ENCODE peak calls at places on chromosomes 13 and 19, in six cellular contexts. One of them, this sample, is unnamed.

GRCh38 chr13:28792992-28793391 is 27.1 kb upstream of the MTUS2 start:
- DNase-seq in neuronal stem cell: no peak
- DNase-seq in aorta: no peak
- DNase-seq in body of pancreas: no peak
- DNase-seq in heart left ventricle: no peak
- DNase-seq in A549: no peak
- DNase-seq in this sample: no peak

GRCh38 chr19:55391702-55392615 is 6.2 kb downstream of the RPL28 start:
- DNase-seq in aorta: no peak
- DNase-seq in A549: no peak
- DNase-seq in heart left ventricle: no peak
- DNase-seq in body of pancreas: no peak
- DNase-seq in neuronal stem cell: no peak
- DNase-seq in this sample: no peak

GRCh38 chr13:113897966-113898365 is 34.1 kb upstream of the GAS6 start:
- DNase-seq in neuronal stem cell: no peak
- DNase-seq in A549: no peak
- DNase-seq in heart left ventricle: no peak
- DNase-seq in aorta: no peak
- DNase-seq in body of pancreas: no peak
- DNase-seq in this sample: no peak

GRCh38 chr13:72565893-72566292 is 161.5 kb downstream of the MZT1 start:
- DNase-seq in body of pancreas: no peak
- DNase-seq in neuronal stem cell: peak; percentile 5
- DNase-seq in heart left ventricle: no peak
- DNase-seq in aorta: no peak
- DNase-seq in A549: peak; percentile 4
- DNase-seq in this sample: no peak

GRCh38 chr19:45499196-45500180 is 1.2 kb downstream of the PPM1N start:
- DNase-seq in aorta: peak; percentile 71
- DNase-seq in A549: peak; percentile 67
- DNase-seq in heart left ventricle: no peak
- DNase-seq in neuronal stem cell: peak; percentile 59
- DNase-seq in body of pancreas: no peak
- DNase-seq in this sample: peak; percentile 85

GRCh38 chr19:45469132-45469834 is 1.5 kb downstream of the FOSB start:
- DNase-seq in A549: peak; percentile 94
- DNase-seq in aorta: peak; percentile 95
- DNase-seq in body of pancreas: peak; percentile 94
- DNase-seq in neuronal stem cell: peak; percentile 95
- DNase-seq in heart left ventricle: peak; percentile 94
- DNase-seq in this sample: peak; percentile 97

GRCh38 chr13:66492479-66492878 is 737.7 kb downstream of the PCDH9 start:
- DNase-seq in neuronal stem cell: no peak
- DNase-seq in A549: peak; percentile 36
- DNase-seq in aorta: no peak
- DNase-seq in heart left ventricle: no peak
- DNase-seq in body of pancreas: no peak
- DNase-seq in this sample: no peak

GRCh38 chr19:14006085-14006765 is at the start of gene RFX1:
- DNase-seq in A549: peak; percentile 99
- DNase-seq in aorta: peak; percentile 100
- DNase-seq in neuronal stem cell: peak; percentile 99
- DNase-seq in heart left ventricle: peak; percentile 100
- DNase-seq in body of pancreas: peak; percentile 100
- DNase-seq in this sample: peak; percentile 100

GRCh38 chr13:104473936-104474335 is 1407.7 kb upstream of the SLC10A2 start:
- DNase-seq in heart left ventricle: no peak
- DNase-seq in body of pancreas: no peak
- DNase-seq in A549: no peak
- DNase-seq in aorta: no peak
- DNase-seq in neuronal stem cell: no peak
- DNase-seq in this sample: no peak

GRCh38 chr13:21033224-21033855 is 28.0 kb downstream of the LATS2 start:
- DNase-seq in aorta: no peak
- DNase-seq in A549: no peak
- DNase-seq in heart left ventricle: peak; percentile 51
- DNase-seq in neuronal stem cell: no peak
- DNase-seq in body of pancreas: peak; percentile 52
- DNase-seq in this sample: no peak

GRCh38 chr13:31172001-31172400 is 10.3 kb upstream of the HSPH1 start:
- DNase-seq in heart left ventricle: no peak
- DNase-seq in neuronal stem cell: no peak
- DNase-seq in body of pancreas: no peak
- DNase-seq in A549: peak; percentile 15
- DNase-seq in aorta: no peak
- DNase-seq in this sample: no peak

DNA sequence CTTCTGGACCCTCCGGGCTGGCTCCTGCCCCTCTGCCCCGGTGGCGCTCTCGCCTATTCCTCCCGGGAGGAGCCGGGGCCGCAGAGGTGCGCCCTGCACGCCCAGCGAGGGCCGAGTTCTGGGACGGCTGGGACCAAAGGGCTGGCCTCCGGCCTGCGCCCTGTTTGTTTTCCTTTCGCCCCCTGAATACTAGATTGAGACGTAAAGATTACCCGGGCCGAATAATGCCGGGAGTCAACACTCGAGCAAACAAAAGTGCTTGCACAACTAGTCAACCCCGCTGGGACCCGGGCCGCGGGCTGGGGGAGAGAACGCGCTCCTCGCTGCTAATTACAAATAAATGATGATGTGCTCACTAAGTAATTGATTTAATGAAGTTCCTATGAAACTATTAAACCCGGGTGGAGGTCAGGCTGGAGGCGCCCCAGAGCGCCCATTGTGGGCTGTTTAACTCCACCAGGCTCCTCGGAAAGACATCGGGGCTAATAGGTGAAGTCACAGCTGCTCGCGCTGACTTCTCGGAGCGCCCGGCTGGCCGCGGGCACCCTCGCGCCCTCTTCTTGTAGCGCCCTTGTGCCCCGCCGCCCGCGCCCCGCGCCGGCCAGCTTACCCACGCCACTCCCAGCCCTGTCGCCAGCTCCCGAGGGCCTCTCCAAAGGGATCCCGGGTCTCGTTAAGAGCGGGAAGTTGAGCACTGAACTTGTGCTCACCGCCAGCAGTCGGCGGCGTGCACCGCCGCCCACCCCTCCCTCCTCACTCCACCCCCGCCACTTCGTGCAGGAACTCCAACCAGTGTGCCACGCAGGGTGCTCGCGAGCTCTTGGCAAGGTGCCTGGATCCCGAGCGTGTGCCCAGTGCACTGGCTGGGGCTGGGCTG is 14.9 kb downstream of the ZIC5 start:
- DNase-seq in aorta: no peak
- DNase-seq in A549: no peak
- DNase-seq in heart left ventricle: no peak
- DNase-seq in neuronal stem cell: no peak
- DNase-seq in body of pancreas: no peak
- DNase-seq in this sample: no peak
- H3K4me3 ChIP-seq in aorta: no peak overlapping the region
- H3K4me3 ChIP-seq in A549: no peak overlapping the region
- H3K4me3 ChIP-seq in heart left ventricle: peak overlapping the region; percentile 32
- H3K4me3 ChIP-seq in neuronal stem cell: peak overlapping the region; percentile 66
- H3K4me3 ChIP-seq in body of pancreas: no peak overlapping the region
- H3K4me3 ChIP-seq in this sample: no peak overlapping the region

GRCh38 chr19:2041686-2042484 is 9.2 kb downstream of the MKNK2 start:
- DNase-seq in heart left ventricle: peak; percentile 97
- DNase-seq in A549: peak; percentile 96
- DNase-seq in body of pancreas: peak; percentile 99
- DNase-seq in neuronal stem cell: peak; percentile 93
- DNase-seq in aorta: peak; percentile 99
- DNase-seq in this sample: peak; percentile 100
- H3K4me1 ChIP-seq in heart left ventricle: peaks cover 63% of the 10 kb centered on the region
- H3K4me1 ChIP-seq in A549: peaks cover 70% of the 10 kb centered on the region
- H3K4me1 ChIP-seq in body of pancreas: peaks cover 71% of the 10 kb centered on the region
- H3K4me1 ChIP-seq in neuronal stem cell: peaks cover 21% of the 10 kb centered on the region
- H3K4me1 ChIP-seq in aorta: no peaks in the 10 kb centered on the region
- H3K4me1 ChIP-seq in this sample: peaks cover 53% of the 10 kb centered on the region

GRCh38 chr13:34914416-34914815 is 27.7 kb upstream of the NBEA start:
- DNase-seq in body of pancreas: no peak
- DNase-seq in aorta: no peak
- DNase-seq in A549: no peak
- DNase-seq in neuronal stem cell: no peak
- DNase-seq in heart left ventricle: no peak
- DNase-seq in this sample: no peak

GRCh38 chr13:34911159-34911558 is 30.9 kb upstream of the NBEA start:
- DNase-seq in aorta: no peak
- DNase-seq in body of pancreas: no peak
- DNase-seq in heart left ventricle: no peak
- DNase-seq in neuronal stem cell: no peak
- DNase-seq in A549: no peak
- DNase-seq in this sample: no peak

DNA sequence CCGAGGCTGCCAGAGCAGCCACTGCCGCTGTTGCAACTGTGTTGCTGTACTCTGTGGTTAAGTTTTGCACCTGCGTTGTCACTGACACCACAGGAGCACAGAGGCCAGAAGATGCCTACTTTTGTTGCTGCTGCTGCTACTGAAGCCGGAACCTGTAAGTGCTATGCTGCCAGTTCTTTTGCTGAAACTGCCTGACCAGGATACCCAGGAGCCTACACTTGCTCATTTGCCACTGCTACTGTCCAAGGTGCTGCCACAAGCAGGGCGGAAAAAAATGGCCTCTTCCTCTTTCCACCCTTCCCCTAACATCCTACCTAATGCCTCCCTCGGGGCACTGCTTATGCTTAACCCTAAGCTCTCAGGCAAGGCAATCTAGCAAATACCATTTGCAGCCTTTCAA is 29.0 kb upstream of the NBEA start:
- DNase-seq in body of pancreas: no peak
- DNase-seq in A549: peak; percentile 4
- DNase-seq in heart left ventricle: no peak
- DNase-seq in aorta: no peak
- DNase-seq in neuronal stem cell: peak; percentile 27
- DNase-seq in this sample: no peak
- H3K27ac ChIP-seq in body of pancreas: no peak overlapping the region
- H3K27ac ChIP-seq in A549: no peak overlapping the region
- H3K27ac ChIP-seq in heart left ventricle: no peak overlapping the region
- H3K27ac ChIP-seq in aorta: no peak overlapping the region
- H3K27ac ChIP-seq in neuronal stem cell: no peak overlapping the region
- H3K27ac ChIP-seq in this sample: no peak overlapping the region

DNA sequence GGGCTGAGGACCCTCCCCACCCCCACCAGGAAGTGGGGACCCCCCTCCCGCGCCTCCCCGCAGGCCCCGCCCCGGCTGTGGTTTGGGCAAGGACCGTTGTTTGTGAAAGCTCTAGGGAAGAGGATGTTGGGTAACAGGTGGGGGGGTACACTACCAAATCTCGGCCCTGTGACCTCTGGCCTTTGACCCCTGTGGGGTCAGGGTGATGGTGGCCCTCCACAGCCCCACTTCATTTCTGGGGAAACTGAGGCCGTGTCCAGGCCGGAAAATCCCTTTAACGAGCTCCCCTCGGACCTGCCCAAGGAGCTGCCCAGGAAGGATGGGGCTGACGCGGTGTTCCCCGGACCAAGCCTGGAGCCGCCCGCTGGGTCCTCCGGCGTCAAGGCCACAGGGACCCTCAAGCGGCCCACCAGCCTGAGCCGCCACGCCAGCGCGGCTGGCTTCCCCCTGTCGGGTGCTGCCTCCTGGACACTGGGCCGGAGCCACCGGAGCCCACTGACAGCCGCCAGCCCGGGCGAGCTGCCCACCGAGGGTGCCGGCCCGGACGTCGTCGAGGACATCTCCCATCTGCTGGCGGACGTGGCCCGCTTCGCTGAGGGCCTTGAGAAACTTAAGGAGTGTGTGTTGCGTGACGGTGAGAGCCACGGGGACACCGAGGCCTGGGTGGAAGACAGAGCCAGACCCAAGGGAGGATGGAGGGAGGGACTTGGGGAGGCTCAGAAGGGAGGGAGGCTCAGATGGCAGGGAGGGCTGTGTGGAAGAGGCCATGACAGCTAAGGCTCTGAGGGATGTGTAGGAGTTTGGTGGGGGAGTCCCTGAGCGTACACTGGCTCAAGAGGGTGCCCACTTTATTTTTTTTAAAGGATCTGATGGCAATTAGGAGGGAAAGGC is 1.4 kb downstream of the ARHGAP45 start:
- DNase-seq in neuronal stem cell: no peak
- DNase-seq in A549: no peak
- DNase-seq in body of pancreas: no peak
- DNase-seq in aorta: peak; percentile 76
- DNase-seq in heart left ventricle: peak; percentile 77
- DNase-seq in this sample: peak; percentile 89
- H3K4me3 ChIP-seq in neuronal stem cell: no peak overlapping the region
- H3K4me3 ChIP-seq in A549: no peak overlapping the region
- H3K4me3 ChIP-seq in body of pancreas: no peak overlapping the region
- H3K4me3 ChIP-seq in aorta: no peak overlapping the region
- H3K4me3 ChIP-seq in heart left ventricle: peak overlapping the region; percentile 80
- H3K4me3 ChIP-seq in this sample: no peak overlapping the region

GRCh38 chr19:35337081-35337983 is 8.3 kb downstream of the CD22 start:
- DNase-seq in body of pancreas: no peak
- DNase-seq in A549: no peak
- DNase-seq in heart left ventricle: no peak
- DNase-seq in aorta: peak; percentile 21
- DNase-seq in neuronal stem cell: no peak
- DNase-seq in this sample: peak; percentile 24

GRCh38 chr19:35331551-35332214 is 2.7 kb downstream of the CD22 start:
- DNase-seq in heart left ventricle: no peak
- DNase-seq in A549: no peak
- DNase-seq in aorta: no peak
- DNase-seq in neuronal stem cell: no peak
- DNase-seq in body of pancreas: no peak
- DNase-seq in this sample: no peak

GRCh38 chr19:35332817-35333216 is 3.8 kb downstream of the CD22 start:
- DNase-seq in aorta: no peak
- DNase-seq in body of pancreas: no peak
- DNase-seq in neuronal stem cell: no peak
- DNase-seq in heart left ventricle: no peak
- DNase-seq in A549: no peak
- DNase-seq in this sample: peak; percentile 39

GRCh38 chr19:35336166-35336955 is 7.4 kb downstream of the CD22 start:
- DNase-seq in neuronal stem cell: no peak
- DNase-seq in heart left ventricle: no peak
- DNase-seq in body of pancreas: no peak
- DNase-seq in aorta: peak; percentile 6
- DNase-seq in A549: no peak
- DNase-seq in this sample: peak; percentile 34

GRCh38 chr19:35334064-35334753 is 5.2 kb downstream of the CD22 start:
- DNase-seq in body of pancreas: no peak
- DNase-seq in heart left ventricle: no peak
- DNase-seq in aorta: no peak
- DNase-seq in A549: no peak
- DNase-seq in neuronal stem cell: no peak
- DNase-seq in this sample: peak; percentile 22
- H3K4me1 ChIP-seq in body of pancreas: no peaks in the 10 kb centered on the region
- H3K4me1 ChIP-seq in heart left ventricle: no peaks in the 10 kb centered on the region
- H3K4me1 ChIP-seq in aorta: no peaks in the 10 kb centered on the region
- H3K4me1 ChIP-seq in A549: no peaks in the 10 kb centered on the region
- H3K4me1 ChIP-seq in neuronal stem cell: peaks cover 2% of the 10 kb centered on the region
- H3K4me1 ChIP-seq in this sample: no peaks in the 10 kb centered on the region